ENCODE peak calls at places on chromosome 22, in eight cellular contexts. L is body of pancreas; R is progenitor cell of endocrine pancreas; Y is pancreas; E is heart left ventricle; Z is choroid plexus epithelial cell; H is CD4-positive, alpha-beta T cell; W is AG04450. T is an unnamed sample.

GRCh38 chr22:20571531-20572007 is 64.2 kb downstream of the MED15 start:
- DNase-seq in Y (no peak), Z (peak; percentile 44), L (no peak), H (peak; percentile 64), E (no peak), R (no peak), W (no peak), T (peak; percentile 47)

GRCh38 chr22:20904008-20904979 is 12.9 kb upstream of the CRKL start:
- DNase-seq in L (peak; percentile 51), R (no peak), Y (no peak), Z (peak; percentile 98), W (peak; percentile 91), E (no peak), H (no peak), T (no peak)

GRCh38 chr22:21652547-21653545 is 10.7 kb downstream of the SDF2L1 start:
- DNase-seq in Z (no peak), E (no peak), H (no peak), R (no peak), Y (no peak), W (no peak), L (no peak), T (no peak)

GRCh38 chr22:33605686-33606085 is 314.6 kb downstream of the LARGE1 start:
- DNase-seq in H (no peak), L (peak; percentile 30), R (no peak), E (peak; percentile 61), Y (no peak), W (no peak), Z (peak; percentile 24), T (no peak)

GRCh38 chr22:22013559-22014284 is 31.1 kb upstream of the TOP3B start:
- DNase-seq in Y (no peak), R (no peak), H (no peak), L (no peak), Z (no peak), E (no peak), W (no peak), T (no peak)

GRCh38 chr22:34102633-34103032 is 182.4 kb upstream of the LARGE1 start:
- DNase-seq in E (no peak), L (no peak), H (no peak), W (no peak), Z (no peak), R (no peak), Y (no peak), T (no peak)

GRCh38 chr22:24402460-24403192 is 24.8 kb upstream of the ADORA2A start:
- DNase-seq in L (peak; percentile 89), Z (peak; percentile 91), E (peak; percentile 89), Y (peak; percentile 57), R (no peak), H (no peak), W (peak; percentile 60), T (no peak)

GRCh38 chr22:41638124-41638523 is 17.0 kb downstream of the XRCC6 start:
- DNase-seq in H (no peak), W (no peak), L (no peak), E (no peak), R (no peak), Y (no peak), Z (no peak), T (no peak)

GRCh38 chr22:22673628-22674027 is 29.2 kb downstream of the GGTLC2 start:
- DNase-seq in R (no peak), Z (no peak), Y (no peak), W (no peak), L (no peak), H (no peak), E (no peak), T (no peak)

GRCh38 chr22:20203142-20204099 is 52.6 kb upstream of the CCDC188 start:
- DNase-seq in L (peak; percentile 67), R (peak; percentile 78), W (no peak), E (peak; percentile 37), Z (peak; percentile 8), Y (peak; percentile 59), H (no peak), T (no peak)

GRCh38 chr22:42670921-42671709 is 21.9 kb upstream of the CYB5R3 start:
- DNase-seq in L (no peak), W (no peak), Y (no peak), Z (peak; percentile 59), H (no peak), E (no peak), R (no peak), T (no peak)

GRCh38 chr22:29000225-29000556 is 61.4 kb downstream of the C22orf31 start:
- DNase-seq in Y (no peak), W (no peak), Z (peak; percentile 30), H (no peak), R (no peak), E (no peak), L (no peak), T (no peak)

GRCh38 chr22:17795661-17796548 is 21.6 kb upstream of the BID start:
- DNase-seq in R (no peak), L (no peak), Y (no peak), W (no peak), Z (no peak), H (no peak), E (no peak), T (peak; percentile 49)

GRCh38 chr22:24423519-24424000 is 3.8 kb upstream of the ADORA2A start:
- DNase-seq in Y (no peak), E (peak; percentile 70), W (no peak), R (peak; percentile 65), Z (peak; percentile 24), L (peak; percentile 42), H (peak; percentile 63), T (peak; percentile 85)

GRCh38 chr22:34804588-34804987 is 261.4 kb upstream of the ISX start:
- DNase-seq in R (no peak), Y (no peak), W (no peak), L (no peak), H (no peak), E (no peak), Z (no peak), T (no peak)

DNA sequence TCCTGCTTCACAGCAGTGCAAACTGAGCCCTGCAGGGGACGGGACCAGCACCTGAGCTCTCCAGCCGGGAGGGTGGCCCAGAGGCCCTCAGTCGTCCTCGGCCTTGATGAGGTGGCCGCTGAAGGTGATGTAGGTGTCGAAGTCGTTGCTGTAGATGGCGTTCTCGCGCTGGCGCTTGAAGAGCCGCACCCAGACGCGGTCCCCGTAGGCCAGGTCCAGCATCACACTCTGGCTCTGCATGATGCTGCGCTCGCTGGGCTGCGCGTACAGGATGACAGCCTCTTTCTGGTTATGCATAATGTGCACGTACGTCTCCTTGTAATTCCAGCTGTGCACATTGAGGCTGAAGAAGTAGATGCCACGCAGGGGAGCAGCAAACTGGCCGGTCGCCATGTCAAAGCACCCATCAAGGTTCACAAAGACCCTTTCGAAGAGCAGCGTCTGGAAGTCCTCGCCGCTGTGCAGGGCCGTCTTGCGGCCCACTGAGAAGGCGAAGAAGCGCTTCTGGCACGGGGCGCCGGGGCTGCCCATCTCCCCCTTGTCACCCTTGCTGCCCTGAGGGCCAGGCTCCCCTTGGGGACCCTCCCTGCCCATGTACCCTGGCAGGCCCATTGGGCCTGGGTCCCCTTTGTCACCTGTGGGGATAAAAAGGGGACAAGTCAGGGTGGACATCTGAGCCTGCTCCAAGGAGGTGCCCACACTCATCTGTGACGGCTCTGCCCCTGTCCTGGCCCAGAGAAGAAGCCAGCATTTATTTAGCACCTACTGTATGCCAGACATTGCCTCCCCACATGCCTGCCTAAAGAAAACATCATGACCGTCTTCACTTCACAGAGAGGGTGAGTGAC is 5.7 kb downstream of the C1QTNF6 start:
- DNase-seq in E (no peak), Z (no peak), R (no peak), W (no peak), L (no peak), Y (no peak), H (no peak), T (no peak)
- TF ChIP-seq CTCF in E (no peak), Z (no peak), R (no peak), W (no peak), L (no peak), Y (no peak), H (no peak), T (no peak)

DNA sequence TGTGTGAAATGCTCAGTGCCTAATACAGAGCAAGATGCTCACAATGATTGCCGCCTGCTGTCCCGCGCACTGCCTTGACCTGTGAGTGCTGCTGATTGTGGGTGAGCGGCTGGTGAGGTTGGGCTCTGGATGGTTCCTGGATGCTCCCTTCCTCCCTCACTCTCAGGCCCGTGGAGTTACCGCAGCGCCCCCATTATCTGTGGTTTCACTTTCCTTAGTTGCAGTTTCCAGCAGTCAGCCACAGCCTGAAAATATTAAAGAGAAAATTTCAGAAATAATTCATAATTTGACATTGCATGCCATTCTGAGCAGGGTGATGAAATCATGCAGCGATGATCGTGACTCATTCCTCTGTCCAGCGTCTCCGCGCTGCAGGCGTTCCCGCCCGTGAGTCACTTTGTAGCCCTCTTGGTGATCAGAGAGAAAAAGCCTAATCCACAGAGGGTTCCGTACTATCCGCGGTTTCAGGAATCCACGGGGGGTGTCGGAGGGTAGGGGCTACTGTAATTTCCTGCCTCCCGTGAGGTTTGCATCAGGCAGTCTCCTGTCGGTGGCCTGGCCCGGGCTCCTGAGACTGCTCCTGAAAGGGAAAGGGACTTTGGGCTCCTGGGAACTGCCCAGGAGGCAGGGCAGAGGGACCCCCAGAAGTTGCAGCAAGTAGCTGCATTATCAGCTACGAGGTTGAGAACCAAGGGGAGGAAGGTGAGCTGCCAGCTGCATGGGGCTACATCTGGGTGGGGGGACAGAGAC is 10.6 kb downstream of the RPL3 start:
- DNase-seq in H (no peak), Z (peak; percentile 99), R (no peak), Y (no peak), E (no peak), L (peak; percentile 68), W (peak; percentile 83), T (no peak)
- TF ChIP-seq CTCF in H (no peak), Z (peak; percentile 56), R (no peak), Y (no peak), E (no peak), L (no peak), W (peak; percentile 36), T (no peak)

DNA sequence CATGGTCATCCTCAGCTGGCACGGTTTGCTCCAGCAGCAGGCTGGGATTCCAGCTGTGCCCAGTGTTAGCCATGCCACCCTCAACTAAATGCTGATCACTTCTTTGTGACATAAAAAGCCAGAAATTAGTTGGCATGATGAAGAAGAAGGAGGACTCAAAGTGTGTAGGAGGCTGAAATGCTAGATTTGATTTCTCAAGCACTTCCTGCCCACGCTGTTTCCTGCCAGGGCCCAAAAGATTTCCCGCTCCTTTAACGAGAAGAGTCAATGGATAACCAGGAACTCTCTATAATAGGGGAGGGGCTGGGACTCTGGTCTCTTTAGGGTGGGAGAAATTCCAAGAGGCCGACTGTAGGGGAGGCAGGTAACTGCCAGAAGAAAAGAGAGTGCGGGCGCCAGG is 26.4 kb downstream of the APOL3 start:
- DNase-seq in W (no peak), Z (no peak), R (no peak), Y (no peak), H (no peak), L (no peak), E (no peak), T (no peak)
- TF ChIP-seq CTCF in W (no peak), Z (no peak), R (no peak), Y (no peak), H (no peak), L (no peak), E (no peak), T (no peak)

DNA sequence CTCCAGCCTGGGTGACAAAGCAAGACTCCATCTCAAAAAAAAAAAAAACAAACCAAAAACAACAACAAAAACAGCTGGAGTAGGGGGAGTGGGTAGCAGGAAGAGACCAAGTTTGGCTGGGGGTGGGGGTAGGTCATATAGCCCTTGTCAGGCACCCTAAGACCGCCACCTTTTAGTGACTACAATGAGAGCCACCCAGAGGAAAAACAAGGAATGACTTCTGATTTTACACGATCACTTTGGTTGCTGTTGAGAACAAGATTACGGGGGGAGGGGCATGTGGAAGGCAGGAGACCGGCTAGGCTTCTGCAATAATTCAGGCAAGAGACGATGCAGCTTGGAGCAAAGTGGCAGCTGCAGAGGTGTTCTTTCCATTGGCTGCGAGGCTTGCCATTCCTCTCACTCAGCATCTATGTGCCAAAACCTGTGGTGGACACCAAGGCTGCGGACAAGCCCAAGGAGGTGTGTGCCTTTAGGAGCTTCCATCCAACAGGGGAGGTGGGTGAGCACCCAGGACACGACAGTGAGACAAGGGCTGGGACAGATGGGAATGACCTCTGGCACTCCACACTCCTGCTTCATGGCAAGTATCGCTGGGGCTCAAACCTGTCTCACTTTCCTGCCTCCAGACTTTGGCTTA is 1.7 kb downstream of the RPS19BP1 start:
- DNase-seq in L (peak; percentile 55), W (no peak), Y (peak; percentile 35), H (no peak), Z (peak; percentile 74), E (no peak), R (no peak), T (no peak)
- TF ChIP-seq CTCF in L (peak; percentile 7), W (peak; percentile 25), Y (no peak), H (no peak), Z (peak; percentile 48), E (peak; percentile 14), R (peak; percentile 31), T (no peak)